ENCODE peak calls at places on chromosomes 2 and 18, in five cellular contexts. L is IMR-90; D is pancreas; B is effector memory CD4-positive, alpha-beta T cell; W is tibial artery. X is an unnamed sample.

GRCh38 chr2:238169708-238170251 is 11.0 kb downstream of the ERFE start:
- DNase-seq in D (peak; percentile 13), W (peak; percentile 69), B (no peak), L (peak; percentile 98), X (no peak)

GRCh38 chr2:28628987-28629386 is 122.6 kb upstream of the PPP1CB start:
- DNase-seq in D (no peak), W (peak; percentile 74), L (no peak), B (no peak), X (no peak)

GRCh38 chr2:224882291-224883171 is 159.7 kb downstream of the DOCK10 start:
- DNase-seq in L (peak; percentile 95), W (no peak), B (no peak), D (no peak), X (no peak)

GRCh38 chr2:20205069-20205468 is 19.9 kb downstream of the SDC1 start:
- DNase-seq in D (no peak), L (no peak), B (no peak), W (no peak), X (no peak)

GRCh38 chr2:130864830-130865229 is 28.1 kb downstream of the ARHGEF4 start:
- DNase-seq in W (peak; percentile 29), B (no peak), D (peak; percentile 90), L (peak; percentile 78), X (no peak)

GRCh38 chr2:235494716-235495372 is 1.0 kb downstream of the AGAP1 start:
- DNase-seq in W (peak; percentile 77), D (peak; percentile 58), L (peak; percentile 48), B (no peak), X (no peak)

GRCh38 chr2:143936758-143937562 is 583.0 kb downstream of the ZEB2 start:
- DNase-seq in B (no peak), W (peak; percentile 68), L (peak; percentile 31), D (peak; percentile 32), X (no peak)

GRCh38 chr2:231883468-231883881 is 42.7 kb downstream of the NPPC start:
- DNase-seq in D (no peak), B (no peak), W (no peak), L (no peak), X (no peak)

GRCh38 chr2:40827371-40827770 is 375.5 kb upstream of the SLC8A1 start:
- DNase-seq in D (no peak), W (no peak), B (no peak), L (no peak), X (no peak)

GRCh38 chr2:67322361-67323001 is 74.7 kb upstream of the ETAA1 start:
- DNase-seq in W (peak; percentile 79), L (peak; percentile 76), B (no peak), D (peak; percentile 75), X (no peak)
- H3K27ac ChIP-seq in W (no peak overlapping the region), L (peak overlapping the region; percentile 47), B (no peak overlapping the region), D (peak overlapping the region; percentile 10), X (no peak overlapping the region)

GRCh38 chr2:8491296-8492048 is 190.4 kb upstream of the ID2 start:
- DNase-seq in L (no peak), B (no peak), D (no peak), W (no peak), X (no peak)
- H3K4me1 ChIP-seq in L (no peaks in the 10 kb centered on the region), B (peaks cover 26% of the 10 kb centered on the region), D (peaks cover 22% of the 10 kb centered on the region), W (no peaks in the 10 kb centered on the region), X (peaks cover 44% of the 10 kb centered on the region)

GRCh38 chr2:230765611-230766300 is 53.1 kb downstream of the CAB39 start:
- DNase-seq in L (no peak), W (no peak), B (no peak), D (no peak), X (no peak)
- H3K36me3 ChIP-seq in L (peaks cover 20% of the 10 kb centered on the region), W (peaks cover 42% of the 10 kb centered on the region), B (peaks cover 26% of the 10 kb centered on the region), D (peaks cover 6% of the 10 kb centered on the region), X (peaks cover 28% of the 10 kb centered on the region)

DNA sequence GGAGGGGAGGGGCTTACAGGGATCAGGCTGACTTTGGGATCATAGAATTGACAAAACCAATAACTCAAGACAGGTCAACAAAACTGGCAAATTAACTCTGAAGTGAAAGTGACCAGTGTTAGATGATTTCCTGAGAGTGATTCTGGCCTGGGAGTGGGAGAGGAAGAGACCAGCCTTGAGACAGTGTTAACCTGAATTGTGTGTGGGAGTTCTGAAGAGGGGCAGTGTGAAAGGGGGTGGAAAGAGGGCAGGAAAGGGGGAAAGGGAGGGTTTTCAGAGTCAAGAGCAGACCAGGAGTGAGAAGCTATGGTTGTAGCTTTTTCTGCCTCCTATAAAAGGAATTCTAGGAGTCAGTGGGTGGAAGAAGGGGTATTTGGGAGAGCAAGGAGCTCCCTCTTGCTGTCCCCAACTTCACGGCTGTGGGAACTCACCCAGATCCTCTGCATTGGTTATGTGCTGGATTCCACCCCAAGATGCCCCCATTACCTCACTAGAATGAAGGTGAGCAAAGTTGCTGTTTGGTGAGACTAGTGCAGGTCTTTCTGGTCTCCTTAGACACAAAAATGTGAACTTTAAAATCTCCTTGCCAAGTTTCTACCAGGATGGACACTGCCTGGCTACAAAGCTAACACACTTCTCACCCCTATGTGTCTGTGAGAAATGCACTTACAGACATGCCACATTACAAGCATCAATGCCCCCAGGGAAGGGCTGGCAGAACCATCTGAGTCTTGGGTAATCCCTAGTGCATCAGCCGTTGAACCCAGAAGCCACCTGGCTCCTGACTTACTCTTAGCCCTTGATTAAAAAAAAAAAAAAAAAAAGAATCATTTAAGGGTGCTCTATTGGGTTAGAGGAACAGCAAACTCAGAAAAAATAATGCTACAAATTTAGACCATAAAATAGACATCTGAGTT is 61.6 kb downstream of the BMP10 start:
- DNase-seq in B (no peak), D (no peak), L (no peak), W (no peak), X (no peak)
- H3K27ac ChIP-seq in B (peak overlapping the region; percentile 38), D (no peak overlapping the region), L (no peak overlapping the region), W (no peak overlapping the region), X (peak overlapping the region; percentile 24)

GRCh38 chr18:3154214-3154613 is 65.6 kb downstream of the MYOM1 start:
- DNase-seq in D (no peak), W (no peak), B (no peak), L (no peak), X (no peak)
- H3K4me1 ChIP-seq in D (peaks cover 7% of the 10 kb centered on the region), W (peaks cover 20% of the 10 kb centered on the region), B (no peaks in the 10 kb centered on the region), L (no peaks in the 10 kb centered on the region), X (no peaks in the 10 kb centered on the region)

GRCh38 chr2:71563872-71564271 is 110.5 kb downstream of the DYSF start:
- DNase-seq in L (no peak), D (no peak), W (no peak), B (no peak), X (no peak)
- H3K36me3 ChIP-seq in L (no peaks in the 10 kb centered on the region), D (no peaks in the 10 kb centered on the region), W (no peaks in the 10 kb centered on the region), B (no peaks in the 10 kb centered on the region), X (no peaks in the 10 kb centered on the region)

GRCh38 chr2:9892236-9892635 is 49.0 kb downstream of the TAF1B start:
- DNase-seq in W (no peak), D (no peak), B (no peak), L (no peak), X (no peak)
- H3K27ac ChIP-seq in W (no peak overlapping the region), D (no peak overlapping the region), B (no peak overlapping the region), L (no peak overlapping the region), X (no peak overlapping the region)

X was measured in CD4-positive, alpha-beta memory T cell.